ENCODE peak calls at places on chromosomes 6 and 20, in six cellular contexts. One of them, this sample, is unnamed.

GRCh38 chr6:107290491-107290890 is 168.9 kb downstream of the PDSS2 start:
- DNase-seq in IMR-90: no peak
- DNase-seq in mesendoderm: peak
- DNase-seq in H1: no peak
- DNase-seq in trophoblast cell: no peak
- DNase-seq in neuronal stem cell: no peak
- DNase-seq in this sample: no peak

GRCh38 chr20:59526242-59527225 is 77.8 kb upstream of the PHACTR3 start:
- DNase-seq in trophoblast cell: no peak
- DNase-seq in H1: peak
- DNase-seq in neuronal stem cell: no peak
- DNase-seq in mesendoderm: peak
- DNase-seq in IMR-90: no peak
- DNase-seq in this sample: no peak

GRCh38 chr6:12286381-12287132 is 3.6 kb upstream of the EDN1 start:
- DNase-seq in H1: no peak
- DNase-seq in IMR-90: peak
- DNase-seq in trophoblast cell: peak
- DNase-seq in neuronal stem cell: no peak
- DNase-seq in mesendoderm: peak
- DNase-seq in this sample: peak

GRCh38 chr6:35642471-35643161 is 46.1 kb downstream of the FKBP5 start:
- DNase-seq in IMR-90: peak
- DNase-seq in mesendoderm: no peak
- DNase-seq in neuronal stem cell: no peak
- DNase-seq in H1: no peak
- DNase-seq in trophoblast cell: no peak
- DNase-seq in this sample: no peak

GRCh38 chr6:17303444-17303843 is 22.3 kb downstream of the RBM24 start:
- DNase-seq in H1: no peak
- DNase-seq in trophoblast cell: no peak
- DNase-seq in IMR-90: no peak
- DNase-seq in neuronal stem cell: no peak
- DNase-seq in mesendoderm: no peak
- DNase-seq in this sample: no peak

GRCh38 chr6:42099340-42100028 is 42.9 kb downstream of the C6orf132 start:
- DNase-seq in IMR-90: peak
- DNase-seq in neuronal stem cell: no peak
- DNase-seq in trophoblast cell: no peak
- DNase-seq in H1: no peak
- DNase-seq in mesendoderm: no peak
- DNase-seq in this sample: peak

GRCh38 chr6:166551797-166552495 is 34.5 kb downstream of the RAMACL start:
- DNase-seq in trophoblast cell: no peak
- DNase-seq in H1: no peak
- DNase-seq in mesendoderm: peak
- DNase-seq in IMR-90: no peak
- DNase-seq in neuronal stem cell: no peak
- DNase-seq in this sample: no peak

GRCh38 chr20:10250902-10251301 is 32.3 kb downstream of the SNAP25 start:
- DNase-seq in mesendoderm: no peak
- DNase-seq in neuronal stem cell: no peak
- DNase-seq in trophoblast cell: no peak
- DNase-seq in H1: no peak
- DNase-seq in IMR-90: no peak
- DNase-seq in this sample: no peak

GRCh38 chr6:56026461-56027180 is 151.2 kb upstream of the BMP5 start:
- DNase-seq in IMR-90: no peak
- DNase-seq in trophoblast cell: peak
- DNase-seq in neuronal stem cell: no peak
- DNase-seq in mesendoderm: no peak
- DNase-seq in H1: no peak
- DNase-seq in this sample: no peak

GRCh38 chr6:38588631-38589366 is 50.9 kb downstream of the BTBD9 start:
- DNase-seq in mesendoderm: no peak
- DNase-seq in IMR-90: peak
- DNase-seq in neuronal stem cell: no peak
- DNase-seq in H1: no peak
- DNase-seq in trophoblast cell: peak
- DNase-seq in this sample: peak

GRCh38 chr20:59696476-59696875 is 92.1 kb downstream of the PHACTR3 start:
- DNase-seq in IMR-90: no peak
- DNase-seq in trophoblast cell: no peak
- DNase-seq in H1: no peak
- DNase-seq in mesendoderm: no peak
- DNase-seq in neuronal stem cell: no peak
- DNase-seq in this sample: no peak

GRCh38 chr6:22828179-22829062 is 259.1 kb downstream of the HDGFL1 start:
- DNase-seq in neuronal stem cell: peak
- DNase-seq in mesendoderm: peak
- DNase-seq in trophoblast cell: peak
- DNase-seq in IMR-90: peak
- DNase-seq in H1: peak
- DNase-seq in this sample: peak

GRCh38 chr6:63560806-63561672 is 11.2 kb upstream of the LOC128125822 start:
- DNase-seq in trophoblast cell: no peak
- DNase-seq in IMR-90: peak
- DNase-seq in neuronal stem cell: no peak
- DNase-seq in H1: no peak
- DNase-seq in mesendoderm: no peak
- DNase-seq in this sample: peak

GRCh38 chr6:1626481-1626880 is 16.8 kb downstream of the FOXC1 start:
- DNase-seq in trophoblast cell: no peak
- DNase-seq in IMR-90: no peak
- DNase-seq in neuronal stem cell: no peak
- DNase-seq in mesendoderm: no peak
- DNase-seq in H1: no peak
- DNase-seq in this sample: no peak

GRCh38 chr6:55958790-55959189 is 83.4 kb upstream of the BMP5 start:
- DNase-seq in IMR-90: no peak
- DNase-seq in mesendoderm: no peak
- DNase-seq in H1: no peak
- DNase-seq in trophoblast cell: no peak
- DNase-seq in neuronal stem cell: no peak
- DNase-seq in this sample: no peak

GRCh38 chr6:20056350-20056992 is 155.8 kb downstream of the MBOAT1 start:
- DNase-seq in IMR-90: peak
- DNase-seq in H1: no peak
- DNase-seq in trophoblast cell: peak
- DNase-seq in mesendoderm: peak
- DNase-seq in neuronal stem cell: peak
- DNase-seq in this sample: peak

GRCh38 chr6:138597336-138597735 is 98.0 kb upstream of the NHSL1 start:
- DNase-seq in trophoblast cell: no peak
- DNase-seq in mesendoderm: no peak
- DNase-seq in neuronal stem cell: no peak
- DNase-seq in H1: no peak
- DNase-seq in IMR-90: peak
- DNase-seq in this sample: no peak

GRCh38 chr6:119339941-119340456 is 9.6 kb downstream of the MAN1A1 start:
- DNase-seq in H1: no peak
- DNase-seq in mesendoderm: no peak
- DNase-seq in neuronal stem cell: no peak
- DNase-seq in trophoblast cell: peak
- DNase-seq in IMR-90: no peak
- DNase-seq in this sample: peak

GRCh38 chr20:24098886-24099285 is 110.3 kb upstream of the GGTLC1 start:
- DNase-seq in trophoblast cell: peak
- DNase-seq in neuronal stem cell: no peak
- DNase-seq in H1: no peak
- DNase-seq in mesendoderm: no peak
- DNase-seq in IMR-90: peak
- DNase-seq in this sample: no peak

GRCh38 chr20:58407201-58407873 is 18.3 kb downstream of the VAPB start:
- DNase-seq in H1: no peak
- DNase-seq in trophoblast cell: no peak
- DNase-seq in mesendoderm: no peak
- DNase-seq in IMR-90: peak
- DNase-seq in neuronal stem cell: no peak
- DNase-seq in this sample: peak

GRCh38 chr20:33796907-33797544 is 14.1 kb upstream of the CHMP4B start:
- DNase-seq in IMR-90: no peak
- DNase-seq in mesendoderm: no peak
- DNase-seq in H1: no peak
- DNase-seq in neuronal stem cell: no peak
- DNase-seq in trophoblast cell: no peak
- DNase-seq in this sample: no peak

GRCh38 chr6:42507901-42508300 is 55.9 kb upstream of the UBR2 start:
- DNase-seq in neuronal stem cell: no peak
- DNase-seq in trophoblast cell: no peak
- DNase-seq in mesendoderm: no peak
- DNase-seq in IMR-90: peak
- DNase-seq in H1: no peak
- DNase-seq in this sample: peak

GRCh38 chr6:91273729-91274128 is 686.9 kb upstream of the MAP3K7 start:
- DNase-seq in H1: no peak
- DNase-seq in mesendoderm: peak
- DNase-seq in trophoblast cell: no peak
- DNase-seq in IMR-90: no peak
- DNase-seq in neuronal stem cell: no peak
- DNase-seq in this sample: no peak

GRCh38 chr6:72626126-72626525 is 4.3 kb downstream of the KCNQ5 start:
- DNase-seq in neuronal stem cell: no peak
- DNase-seq in IMR-90: no peak
- DNase-seq in H1: no peak
- DNase-seq in trophoblast cell: no peak
- DNase-seq in mesendoderm: peak
- DNase-seq in this sample: no peak

GRCh38 chr20:37299718-37300529 is 10.5 kb downstream of the MANBAL start:
- DNase-seq in neuronal stem cell: no peak
- DNase-seq in H1: no peak
- DNase-seq in IMR-90: peak
- DNase-seq in mesendoderm: no peak
- DNase-seq in trophoblast cell: no peak
- DNase-seq in this sample: peak

GRCh38 chr6:148716811-148717210 is 30.0 kb upstream of the UST start:
- DNase-seq in mesendoderm: no peak
- DNase-seq in neuronal stem cell: no peak
- DNase-seq in H1: no peak
- DNase-seq in trophoblast cell: no peak
- DNase-seq in IMR-90: no peak
- DNase-seq in this sample: no peak

GRCh38 chr6:96301781-96302180 is 219.8 kb upstream of the UFL1 start:
- DNase-seq in mesendoderm: peak
- DNase-seq in trophoblast cell: no peak
- DNase-seq in H1: no peak
- DNase-seq in IMR-90: no peak
- DNase-seq in neuronal stem cell: peak
- DNase-seq in this sample: no peak

DNA sequence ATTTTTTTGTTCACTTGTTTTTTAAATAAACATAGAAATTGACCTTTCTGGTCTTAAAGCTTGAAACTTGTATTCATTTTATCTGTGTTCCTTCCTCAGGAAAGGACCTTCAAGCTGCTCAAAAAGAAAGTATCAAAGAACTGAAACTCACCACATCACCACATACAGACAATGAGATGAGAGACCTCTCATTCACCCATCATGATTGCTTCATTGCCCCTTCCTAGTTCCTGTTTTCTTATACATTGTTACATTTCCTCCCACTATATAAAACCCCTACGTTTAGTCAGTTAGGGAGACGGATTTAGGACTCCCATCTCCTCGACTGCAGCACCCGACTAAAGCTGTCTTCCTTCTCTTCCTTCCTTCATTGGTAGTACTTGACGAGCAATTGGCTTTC is 180.5 kb upstream of the OPRM1 start:
- DNase-seq in IMR-90: no peak
- DNase-seq in trophoblast cell: no peak
- DNase-seq in mesendoderm: no peak
- DNase-seq in neuronal stem cell: no peak
- DNase-seq in H1: no peak
- DNase-seq in this sample: no peak
- H3K4me3 ChIP-seq in IMR-90: no peak
- H3K4me3 ChIP-seq in trophoblast cell: no peak
- H3K4me3 ChIP-seq in mesendoderm: no peak
- H3K4me3 ChIP-seq in neuronal stem cell: no peak
- H3K4me3 ChIP-seq in H1: no peak
- H3K4me3 ChIP-seq in this sample: no peak

DNA sequence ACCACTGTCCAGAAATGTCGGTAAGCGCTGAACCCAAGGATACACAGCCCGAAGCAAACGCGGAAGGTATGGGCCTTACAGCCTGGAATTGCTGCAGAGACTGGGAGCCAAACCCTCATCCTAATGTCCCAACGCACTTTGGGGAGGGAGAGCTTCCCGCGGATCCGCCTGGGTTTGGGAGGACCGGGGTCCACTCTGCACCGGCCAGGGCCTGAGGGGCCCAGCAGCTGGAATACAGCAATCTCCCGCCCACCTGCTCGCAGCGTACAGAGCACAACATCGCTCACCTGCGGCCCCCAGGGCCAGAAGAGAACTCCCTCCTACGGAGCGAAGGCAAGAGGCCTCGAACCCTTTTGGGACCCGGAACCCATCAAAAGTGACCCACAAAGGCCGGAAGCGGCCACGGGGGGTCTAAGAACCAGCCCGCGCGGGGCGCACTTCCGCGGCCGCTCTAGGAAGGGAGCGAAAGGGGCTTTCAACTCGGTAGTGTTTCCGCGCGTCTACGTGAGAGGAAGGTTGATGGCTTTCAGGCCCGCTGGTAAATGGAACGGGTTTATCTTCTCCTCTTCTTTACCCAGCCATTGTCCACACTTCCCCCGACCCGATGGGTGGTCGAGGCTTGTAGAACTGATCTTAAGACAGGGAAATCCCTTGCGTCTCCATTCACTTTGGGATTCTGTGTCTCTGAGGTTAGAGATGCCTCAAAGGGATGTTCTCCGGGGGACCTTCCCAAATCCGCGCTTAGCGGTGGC is at the start of gene ZSCAN12:
- DNase-seq in IMR-90: peak
- DNase-seq in mesendoderm: peak
- DNase-seq in H1: peak
- DNase-seq in trophoblast cell: peak
- DNase-seq in neuronal stem cell: peak
- DNase-seq in this sample: peak
- H3K18ac ChIP-seq in IMR-90: peak
- H3K18ac ChIP-seq in mesendoderm: peak
- H3K18ac ChIP-seq in H1: peak
- H3K18ac ChIP-seq in trophoblast cell: peak
- H3K18ac ChIP-seq in neuronal stem cell: peak
- H3K18ac ChIP-seq in this sample: peak

GRCh38 chr6:31541658-31542521 is at the start of gene DDX39B:
- DNase-seq in H1: peak
- DNase-seq in neuronal stem cell: peak
- DNase-seq in trophoblast cell: peak
- DNase-seq in mesendoderm: peak
- DNase-seq in IMR-90: peak
- DNase-seq in this sample: peak
- H4K8ac ChIP-seq in H1: peak
- H4K8ac ChIP-seq in neuronal stem cell: no peak
- H4K8ac ChIP-seq in trophoblast cell: peak
- H4K8ac ChIP-seq in mesendoderm: peak
- H4K8ac ChIP-seq in IMR-90: peak
- H4K8ac ChIP-seq in this sample: peak

DNA sequence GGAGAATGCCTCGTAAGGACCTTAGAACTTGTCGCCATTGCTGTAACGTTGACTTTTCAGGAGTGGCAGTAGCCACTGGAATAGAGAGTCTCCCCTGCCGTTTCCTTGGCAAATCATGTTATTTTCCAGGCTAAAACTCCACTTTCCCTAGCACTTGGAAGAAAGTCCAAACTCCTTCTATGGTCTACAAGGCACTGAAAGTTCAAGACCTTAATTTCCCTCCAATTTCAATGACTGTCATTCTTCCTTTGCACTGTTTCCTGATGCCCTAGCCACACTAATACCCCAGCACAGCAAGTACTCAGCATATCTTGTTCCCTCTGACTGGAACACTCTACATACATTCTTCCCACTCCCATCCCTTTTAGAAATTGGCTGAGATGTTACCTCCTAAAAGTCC is 1.8 kb upstream of the TBPL1 start:
- DNase-seq in IMR-90: no peak
- DNase-seq in trophoblast cell: no peak
- DNase-seq in mesendoderm: no peak
- DNase-seq in H1: no peak
- DNase-seq in neuronal stem cell: no peak
- DNase-seq in this sample: no peak
- H3K4me3 ChIP-seq in IMR-90: peak
- H3K4me3 ChIP-seq in trophoblast cell: no peak
- H3K4me3 ChIP-seq in mesendoderm: no peak
- H3K4me3 ChIP-seq in H1: no peak
- H3K4me3 ChIP-seq in neuronal stem cell: no peak
- H3K4me3 ChIP-seq in this sample: peak

This sample was measured in mesenchymal stem cell.